ENCODE peak calls at places on chromosome 15, in six cellular contexts. I, S, V, R, O and M are unnamed samples.

GRCh38 chr15:39115379-39116057 is 465.4 kb upstream of the THBS1 start:
- DNase-seq in I (no peak), S (no peak), V (no peak), R (no peak), O (no peak), M (no peak)

GRCh38 chr15:76962337-76963013 is 30.9 kb downstream of the RCN2 start:
- DNase-seq in I (no peak), S (peak; percentile 14), V (no peak), R (no peak), O (no peak), M (no peak)

GRCh38 chr15:68420186-68420684 is 11.7 kb downstream of the ITGA11 start:
- DNase-seq in I (no peak), S (no peak), V (peak; percentile 9), R (no peak), O (peak; percentile 50), M (no peak)

GRCh38 chr15:32717290-32718081 is at the start of gene GREM1:
- DNase-seq in I (no peak), S (no peak), V (no peak), R (peak; percentile 67), O (no peak), M (peak; percentile 70)

GRCh38 chr15:62607643-62608042 is 434.9 kb upstream of the TPM1 start:
- DNase-seq in I (no peak), S (no peak), V (no peak), R (no peak), O (no peak), M (peak; percentile 73)

GRCh38 chr15:32838820-32839219 is 121.0 kb downstream of the GREM1 start:
- DNase-seq in I (no peak), S (no peak), V (peak; percentile 71), R (no peak), O (peak; percentile 81), M (peak; percentile 97)

GRCh38 chr15:74906193-74906449 is 530 bp downstream of the FAM219B start:
- DNase-seq in I (no peak), S (no peak), V (no peak), R (no peak), O (no peak), M (no peak)

GRCh38 chr15:62391565-62392262 is 226.6 kb upstream of the C2CD4B start:
- DNase-seq in I (no peak), S (peak; percentile 22), V (peak; percentile 29), R (peak; percentile 85), O (peak; percentile 59), M (peak; percentile 34)

GRCh38 chr15:89646416-89647141 is 8.7 kb downstream of the KIF7 start:
- DNase-seq in I (no peak), S (no peak), V (no peak), R (peak; percentile 21), O (no peak), M (no peak)

GRCh38 chr15:89647191-89647851 is 7.9 kb downstream of the KIF7 start:
- DNase-seq in I (no peak), S (peak; percentile 84), V (peak; percentile 57), R (peak; percentile 94), O (peak; percentile 73), M (peak; percentile 38)

GRCh38 chr15:89648106-89649012 is 6.9 kb downstream of the KIF7 start:
- DNase-seq in I (no peak), S (no peak), V (no peak), R (no peak), O (no peak), M (no peak)

GRCh38 chr15:89649013-89649625 is 6.1 kb downstream of the KIF7 start:
- DNase-seq in I (no peak), S (no peak), V (no peak), R (no peak), O (no peak), M (no peak)

GRCh38 chr15:89645680-89646079 is 9.6 kb downstream of the KIF7 start:
- DNase-seq in I (no peak), S (no peak), V (no peak), R (no peak), O (no peak), M (no peak)
- TF ChIP-seq USF2 in I (no peak), S (no peak), V (no peak), R (no peak), O (no peak), M (no peak)

GRCh38 chr15:43441316-43441715 is 51.6 kb downstream of the TP53BP1 start:
- DNase-seq in I (no peak), S (peak; percentile 24), V (peak; percentile 3), R (peak; percentile 22), O (peak; percentile 37), M (peak; percentile 50)
- TF ChIP-seq SMC3 in I (no peak), S (no peak), V (no peak), R (no peak), O (no peak), M (no peak)

GRCh38 chr15:91516866-91517265 is 336.6 kb upstream of the SLCO3A1 start:
- DNase-seq in I (no peak), S (no peak), V (no peak), R (no peak), O (no peak), M (no peak)

GRCh38 chr15:91517491-91518200 is 335.9 kb upstream of the SLCO3A1 start:
- DNase-seq in I (no peak), S (no peak), V (no peak), R (no peak), O (no peak), M (peak; percentile 62)

GRCh38 chr15:91520848-91521247 is 332.7 kb upstream of the SLCO3A1 start:
- DNase-seq in I (no peak), S (no peak), V (no peak), R (no peak), O (no peak), M (peak; percentile 86)

DNA sequence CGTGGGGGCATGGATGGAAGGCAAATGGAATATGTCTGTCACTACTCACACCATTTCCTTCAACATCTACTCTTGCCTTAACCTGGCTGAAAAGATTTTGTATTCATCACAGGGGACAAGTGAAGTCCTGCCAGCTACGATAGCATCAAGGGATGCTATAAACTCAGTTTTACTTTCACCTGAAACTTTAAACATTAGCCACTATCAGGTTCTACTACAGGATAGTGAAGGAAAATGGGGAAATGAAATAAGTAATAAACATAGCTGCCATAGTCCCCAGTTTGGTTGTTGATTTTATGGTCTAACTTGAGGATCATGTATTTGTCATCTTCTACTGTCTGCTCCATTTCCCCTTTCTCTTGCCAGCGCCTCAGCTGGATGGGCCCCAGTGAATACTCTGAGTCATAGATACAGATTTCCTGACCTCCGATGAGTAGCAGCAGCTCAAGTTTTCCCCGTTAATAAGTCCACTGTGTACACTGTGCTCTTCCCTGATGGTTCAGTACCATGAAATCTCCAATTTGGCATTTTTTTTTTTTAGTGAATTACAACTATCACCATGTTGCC is 338.2 kb upstream of the SLCO3A1 start:
- DNase-seq in I (no peak), S (no peak), V (no peak), R (no peak), O (peak; percentile 67), M (peak; percentile 92)
- TF ChIP-seq USF2 in I (no peak), S (no peak), V (no peak), R (no peak), O (no peak), M (no peak)

GRCh38 chr15:45919806-45920205 is 285.0 kb downstream of the SQOR start:
- DNase-seq in I (no peak), S (no peak), V (peak; percentile 32), R (no peak), O (peak; percentile 72), M (peak; percentile 8)
- TF ChIP-seq SMC3 in I (no peak), S (no peak), V (no peak), R (no peak), O (no peak), M (no peak)

DNA sequence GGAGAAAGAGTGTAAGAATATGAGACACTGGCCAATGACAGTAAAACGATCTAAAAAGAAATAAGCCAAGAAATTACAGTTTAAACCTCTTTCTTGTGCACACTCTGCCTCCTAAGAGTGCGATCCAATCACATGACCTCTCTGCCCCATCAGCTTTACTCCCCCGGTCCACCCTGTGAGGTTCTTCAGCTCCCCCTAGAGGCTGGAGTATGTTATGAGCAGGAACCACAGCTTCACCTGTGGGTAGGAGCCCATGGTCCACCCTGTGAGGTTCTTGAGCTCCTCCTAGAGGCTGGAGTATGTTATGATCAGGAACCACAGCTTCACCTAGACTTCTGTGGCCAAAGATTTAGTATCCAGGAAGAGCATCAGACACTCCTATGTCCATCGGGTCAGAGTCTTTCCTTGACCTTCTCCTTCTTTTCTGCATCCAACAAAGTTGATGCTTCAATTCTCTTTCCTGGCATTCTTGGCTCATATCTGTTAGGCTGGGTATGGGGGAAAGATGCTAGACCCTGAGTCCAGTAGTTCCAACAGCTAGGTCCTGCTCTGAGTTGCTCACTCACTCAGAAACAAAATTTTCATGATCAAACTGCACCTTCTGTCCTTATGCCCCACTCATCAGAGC is 164.0 kb downstream of the MINAR1 start:
- DNase-seq in I (peak; percentile 71), S (peak; percentile 94), V (peak; percentile 94), R (peak; percentile 84), O (peak; percentile 96), M (peak; percentile 74)
- TF ChIP-seq USF2 in I (peak; percentile 42), S (peak; percentile 75), V (peak; percentile 82), R (peak; percentile 6), O (peak; percentile 78), M (peak; percentile 50)

DNA sequence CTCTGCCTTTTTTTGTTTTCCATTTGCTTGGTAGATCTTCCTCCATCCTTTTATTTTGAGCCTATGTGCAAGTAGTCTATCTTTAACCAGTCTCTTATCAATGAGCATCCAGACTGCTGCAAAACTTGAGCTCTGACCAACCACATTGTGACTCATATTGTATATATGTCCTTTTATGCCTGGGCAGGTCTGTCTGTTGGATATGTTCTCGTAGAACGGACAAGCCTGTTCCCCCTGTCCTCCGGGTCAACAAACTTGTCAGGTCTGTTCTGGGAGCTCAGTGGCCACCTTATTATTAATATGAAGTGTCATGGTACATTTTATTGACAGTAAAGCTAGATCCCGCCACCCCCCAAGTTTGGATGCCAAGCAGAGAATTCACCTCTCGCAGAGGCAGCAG is 252.9 kb upstream of the ST8SIA2 start:
- DNase-seq in I (no peak), S (no peak), V (no peak), R (no peak), O (no peak), M (no peak)
- TF ChIP-seq SMC3 in I (no peak), S (no peak), V (no peak), R (no peak), O (no peak), M (no peak)

GRCh38 chr15:37397266-37398022 is 297.1 kb upstream of the MEIS2 start:
- DNase-seq in I (no peak), S (no peak), V (no peak), R (peak; percentile 51), O (no peak), M (no peak)
- TF ChIP-seq USF2 in I (no peak), S (no peak), V (no peak), R (no peak), O (no peak), M (no peak)

GRCh38 chr15:52254331-52254730 is 41.3 kb downstream of the MYO5C start:
- DNase-seq in I (no peak), S (peak; percentile 17), V (no peak), R (no peak), O (peak; percentile 36), M (no peak)
- TF ChIP-seq SMC3 in I (no peak), S (no peak), V (no peak), R (no peak), O (peak; percentile 5), M (no peak)